ENCODE peak calls at places on chromosomes 2 and 18, in six cellular contexts. L is adrenal gland, A is A549, I is mammary epithelial cell, K is cardiac muscle cell, T is fibroblast of lung. Q is an unnamed sample. For H3K4me1, the result is how much of the 10 kb centered on the place peaks cover.

GRCh38 chr2:120199837-120200499 is 23.2 kb downstream of the TMEM185B start:
- DNase-seq in T (no peak), K (no peak), A (no peak), I (no peak), L (no peak), Q (no peak)

GRCh38 chr2:46545015-46545839 is 65.9 kb downstream of the TMEM247 start:
- DNase-seq in T (no peak), L (no peak), K (peak), I (no peak), A (no peak), Q (no peak)

GRCh38 chr2:15943914-15944313 is 3.6 kb downstream of the MYCN start:
- DNase-seq in I (peak), K (peak), A (peak), T (peak), L (peak), Q (no peak)

GRCh38 chr2:239472220-239472775 is 71.5 kb upstream of the HDAC4 start:
- DNase-seq in K (no peak), T (no peak), I (no peak), A (no peak), L (no peak), Q (no peak)

GRCh38 chr2:201904529-201905420 is 98.4 kb downstream of the CDK15 start:
- DNase-seq in T (no peak), L (no peak), I (no peak), K (no peak), A (no peak), Q (no peak)

GRCh38 chr2:127508621-127509034 is 17.7 kb downstream of the IWS1 start:
- DNase-seq in I (peak), K (peak), L (peak), T (peak), A (peak), Q (peak)

GRCh38 chr2:217732995-217733394 is 269.8 kb downstream of the TNS1 start:
- DNase-seq in A (no peak), L (peak), T (no peak), I (no peak), K (peak), Q (no peak)

GRCh38 chr2:30272761-30273573 is 41.6 kb downstream of the LBH start:
- DNase-seq in A (peak), L (no peak), I (no peak), T (peak), K (peak), Q (no peak)

GRCh38 chr2:101580528-101580927 is 105.6 kb upstream of the RFX8 start:
- DNase-seq in K (no peak), A (no peak), I (no peak), T (no peak), L (no peak), Q (no peak)

GRCh38 chr2:44578401-44579135 is 216.8 kb downstream of the CAMKMT start:
- DNase-seq in K (peak), A (no peak), I (peak), T (peak), L (no peak), Q (no peak)

GRCh38 chr2:162221064-162221463 is 22.2 kb downstream of the FAP start:
- DNase-seq in A (peak), T (peak), L (peak), I (peak), K (peak), Q (peak)

GRCh38 chr2:80338794-80339193 is 34.2 kb upstream of the LRRTM1 start:
- DNase-seq in L (no peak), A (no peak), T (no peak), I (no peak), K (no peak), Q (no peak)

GRCh38 chr2:103804013-103804412 is 1042.2 kb downstream of the TMEM182 start:
- DNase-seq in T (no peak), A (no peak), I (no peak), L (no peak), K (no peak), Q (no peak)

GRCh38 chr18:23981369-23981768 is 33.2 kb upstream of the TTC39C start:
- DNase-seq in A (no peak), K (no peak), I (no peak), T (no peak), L (no peak), Q (no peak)

GRCh38 chr2:240597054-240597418 is 10.5 kb downstream of the CAPN10 start:
- DNase-seq in K (no peak), L (no peak), I (no peak), T (no peak), A (no peak), Q (peak)

GRCh38 chr18:51164327-51165290 is 32.9 kb downstream of the MEX3C start:
- DNase-seq in I (peak), T (no peak), K (peak), L (no peak), A (no peak), Q (no peak)

GRCh38 chr2:197307933-197308521 is 2.6 kb downstream of the ANKRD44 start:
- DNase-seq in K (no peak), L (no peak), T (no peak), I (no peak), A (no peak), Q (no peak)

GRCh38 chr2:163736433-163737168 is 793 bp upstream of the FIGN start:
- DNase-seq in T (peak), A (peak), I (peak), K (peak), L (peak), Q (peak)

GRCh38 chr2:55063226-55063625 is 13.0 kb upstream of the RTN4 start:
- DNase-seq in K (no peak), I (no peak), T (no peak), A (no peak), L (no peak), Q (no peak)

GRCh38 chr18:6891788-6892187 is 162.3 kb downstream of the ARHGAP28 start:
- DNase-seq in T (no peak), I (peak), K (no peak), A (no peak), L (no peak), Q (no peak)

GRCh38 chr2:98601532-98602132 is 6.7 kb downstream of the COA5 start:
- DNase-seq in I (peak), A (peak), L (no peak), K (peak), T (peak), Q (no peak)

GRCh38 chr2:25294573-25295462 is 46.9 kb downstream of the DNMT3A start:
- DNase-seq in T (peak), I (peak), K (peak), L (peak), A (peak), Q (peak)

GRCh38 chr2:33765122-33765521 is 166.0 kb upstream of the FAM98A start:
- DNase-seq in L (no peak), T (no peak), I (no peak), K (no peak), A (no peak), Q (no peak)

GRCh38 chr2:7812231-7812995 is 869.4 kb upstream of the ID2 start:
- DNase-seq in A (no peak), L (no peak), I (peak), K (peak), T (peak), Q (no peak)

GRCh38 chr2:178282075-178282474 is 87.8 kb downstream of the OSBPL6 start:
- DNase-seq in K (peak), T (peak), I (peak), A (peak), L (no peak), Q (no peak)

GRCh38 chr2:207330912-207331311 is 165.2 kb upstream of the KLF7 start:
- DNase-seq in K (peak), A (peak), T (peak), L (peak), I (peak), Q (no peak)

GRCh38 chr2:201630577-201630976 is 12.7 kb downstream of the TMEM237 start:
- DNase-seq in I (no peak), K (no peak), L (no peak), T (no peak), A (no peak), Q (no peak)

GRCh38 chr2:68936462-68936861 is 16.2 kb downstream of the GKN2 start:
- DNase-seq in K (peak), L (no peak), I (peak), T (no peak), A (no peak), Q (no peak)

GRCh38 chr2:136254681-136255080 is 136.7 kb upstream of the CXCR4 start:
- DNase-seq in K (no peak), A (no peak), T (no peak), L (no peak), I (no peak), Q (no peak)

GRCh38 chr2:171132086-171132485 is 28.6 kb downstream of the TLK1 start:
- DNase-seq in A (no peak), K (no peak), I (no peak), T (no peak), L (no peak), Q (no peak)

GRCh38 chr2:7572460-7572859 is 655.2 kb downstream of the RNF144A start:
- DNase-seq in T (no peak), A (no peak), L (no peak), I (no peak), K (no peak), Q (no peak)

GRCh38 chr18:79582978-79583377 is 96.6 kb upstream of the CTDP1 start:
- DNase-seq in K (no peak), T (no peak), A (no peak), I (no peak), L (no peak), Q (no peak)

GRCh38 chr18:8367217-8367988 is 241.8 kb upstream of the RAB12 start:
- DNase-seq in A (peak), I (no peak), L (peak), K (peak), T (no peak), Q (no peak)

GRCh38 chr2:154706660-154707059 is 8.2 kb downstream of the KCNJ3 start:
- DNase-seq in I (no peak), T (no peak), L (no peak), A (no peak), K (no peak), Q (no peak)

GRCh38 chr2:113198790-113199612 is 25.2 kb downstream of the PSD4 start:
- DNase-seq in L (peak), A (peak), I (peak), T (peak), K (peak), Q (peak)

GRCh38 chr2:26687785-26688184 is 4.7 kb upstream of the KCNK3 start:
- DNase-seq in K (no peak), L (no peak), T (peak), I (no peak), A (no peak), Q (no peak)

GRCh38 chr2:24409166-24409565 is 48.8 kb upstream of the ITSN2 start:
- DNase-seq in L (no peak), T (no peak), I (no peak), A (no peak), K (no peak), Q (no peak)

GRCh38 chr2:226185613-226186211 is 613.9 kb downstream of the IRS1 start:
- DNase-seq in K (peak), L (no peak), A (peak), I (peak), T (peak), Q (no peak)

GRCh38 chr18:22378672-22379282 is 38.9 kb downstream of the CTAGE1 start:
- DNase-seq in L (peak), I (peak), K (peak), T (peak), A (peak), Q (no peak)

DNA sequence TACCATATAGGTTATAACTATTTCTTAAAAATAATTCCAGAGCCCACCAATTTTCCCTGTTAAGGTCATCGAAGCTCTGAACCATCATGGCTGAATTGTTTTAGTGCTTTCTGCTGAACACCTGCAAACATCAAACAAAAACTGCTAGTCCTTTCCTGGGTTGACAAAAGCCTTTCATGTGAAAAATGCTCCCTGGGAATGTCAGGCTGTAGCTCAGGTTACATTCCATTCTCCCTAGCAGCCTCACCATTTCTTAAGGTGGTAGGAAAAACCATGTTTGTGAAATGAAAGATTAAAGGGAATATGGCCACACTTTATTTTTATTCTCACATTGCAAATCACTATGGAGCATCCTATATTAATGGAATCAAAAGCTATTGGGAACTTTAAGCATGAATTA is 5.7 kb downstream of the TCF4 start:
- DNase-seq in A (no peak), T (no peak), L (no peak), K (no peak), I (no peak), Q (no peak)
- H3K4me3 ChIP-seq in A (no peak), T (no peak), L (no peak), K (no peak), I (no peak), Q (no peak)

DNA sequence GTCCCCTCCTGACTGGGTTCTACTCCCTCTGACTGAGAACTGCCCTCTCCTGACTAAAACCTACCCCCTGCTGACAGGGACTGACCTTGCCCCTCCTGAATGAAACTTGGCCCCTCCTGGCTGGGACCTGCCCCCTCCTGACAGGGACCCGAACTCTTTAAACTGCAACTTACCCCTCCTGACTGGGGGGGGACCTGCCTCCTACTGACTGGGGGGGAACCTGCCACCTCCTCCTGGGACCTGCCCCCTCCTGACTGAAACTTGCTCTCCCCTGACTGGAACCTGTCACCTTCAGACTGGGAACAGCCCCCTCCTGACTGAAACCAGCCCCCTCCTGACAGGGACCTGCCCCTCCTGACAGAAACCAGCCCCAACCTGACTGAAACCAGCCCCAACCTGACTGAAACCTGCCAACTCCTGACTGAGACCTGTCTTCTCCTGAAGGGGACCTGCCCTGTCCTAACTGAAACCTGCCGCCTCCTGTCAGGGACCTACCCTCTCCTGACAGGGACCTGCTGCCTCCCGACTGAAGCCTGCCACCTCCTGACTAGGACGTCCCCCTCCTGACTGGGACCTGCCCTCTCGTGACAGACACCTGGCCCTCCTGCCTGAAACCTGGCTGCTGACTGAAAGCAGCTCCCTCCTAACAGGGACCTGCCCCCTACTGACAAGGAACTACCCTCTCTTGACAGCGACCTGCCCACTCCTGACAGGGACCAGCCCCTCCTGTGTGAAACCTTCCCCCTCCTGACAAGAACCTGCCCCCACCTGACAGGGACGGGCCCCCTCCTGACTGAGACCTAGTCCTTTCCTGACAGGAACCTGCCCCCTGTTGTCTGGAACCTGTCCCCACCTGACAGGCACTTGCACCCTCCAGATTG is 87.1 kb downstream of the PXDN start:
- DNase-seq in I (peak), L (no peak), T (no peak), A (no peak), K (no peak), Q (no peak)
- H3K27ac ChIP-seq in I (peak), L (no peak), T (no peak), A (no peak), K (no peak), Q (no peak)

GRCh38 chr18:13565228-13565627 is 161.1 kb downstream of the FAM210A start:
- DNase-seq in T (no peak), I (no peak), A (no peak), K (no peak), L (no peak), Q (peak)
- H3K4me1 ChIP-seq in T (under half), I (under half), A (under half), K (under half), L (under half), Q (half or more)

DNA sequence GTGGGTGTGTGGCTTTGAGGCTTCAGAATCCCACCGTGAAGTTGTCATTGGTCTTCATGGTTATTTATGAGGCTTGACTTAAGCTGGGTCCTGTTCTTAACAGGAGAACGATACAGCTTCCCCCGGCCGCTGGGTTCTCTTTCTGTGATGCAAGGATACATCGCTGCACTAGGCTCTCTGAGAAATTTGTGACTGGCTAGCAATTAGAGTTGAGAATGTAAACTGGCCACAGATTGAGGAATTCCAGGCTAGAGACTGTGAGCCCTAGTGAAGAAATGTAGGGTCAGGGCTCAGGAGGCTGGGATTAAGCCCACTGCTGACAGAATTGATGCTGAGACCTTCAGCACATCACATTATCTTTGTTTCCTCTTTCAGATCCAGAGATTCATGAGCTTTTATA is 29.8 kb downstream of the MGAT5 start:
- DNase-seq in L (no peak), I (no peak), K (no peak), T (no peak), A (no peak), Q (no peak)
- H3K4me3 ChIP-seq in L (no peak), I (no peak), K (no peak), T (no peak), A (no peak), Q (no peak)

Q was measured in left ventricle myocardium inferior.